ENCODE peak calls at places on chromosome 5, in five cellular contexts. E is PC-3, W is IMR-90, S is lung, J is NT2/D1. G is an unnamed sample.

GRCh38 chr5:14816999-14817761 is 54.4 kb downstream of the ANKH start:
- DNase-seq in E (peak; percentile 81), W (peak; percentile 93), S (no peak), J (no peak), G (peak; percentile 93)

GRCh38 chr5:72556351-72557146 is 49.3 kb upstream of the ZNF366 start:
- DNase-seq in S (peak; percentile 57), W (peak; percentile 56), J (peak; percentile 59), E (peak; percentile 60), G (peak; percentile 16)

GRCh38 chr5:139951983-139952382 is 91.1 kb downstream of the NRG2 start:
- DNase-seq in W (no peak), E (no peak), J (no peak), S (no peak), G (no peak)

GRCh38 chr5:96509721-96510383 is 76.8 kb upstream of the PCSK1 start:
- DNase-seq in W (peak; percentile 97), J (no peak), E (peak; percentile 55), S (no peak), G (peak; percentile 9)

GRCh38 chr5:90099099-90099498 is 310.5 kb downstream of the CETN3 start:
- DNase-seq in W (no peak), E (no peak), J (no peak), S (no peak), G (no peak)

GRCh38 chr5:57841671-57842375 is 359.2 kb upstream of the ACTBL2 start:
- DNase-seq in W (peak; percentile 96), E (peak; percentile 87), S (no peak), J (peak; percentile 81), G (peak; percentile 87)

GRCh38 chr5:180234271-180234670 is 25.3 kb upstream of the RASGEF1C start:
- DNase-seq in E (no peak), W (no peak), J (no peak), S (no peak), G (no peak)

GRCh38 chr5:173321886-173322285 is 6.3 kb downstream of the STC2 start:
- DNase-seq in E (no peak), W (peak; percentile 40), S (no peak), J (no peak), G (no peak)

GRCh38 chr5:160451281-160451680 is 29.6 kb downstream of the PTTG1 start:
- DNase-seq in J (no peak), W (no peak), S (no peak), E (no peak), G (peak; percentile 44)

GRCh38 chr5:156534906-156535305 is 207.9 kb downstream of the SGCD start:
- DNase-seq in S (no peak), J (no peak), W (peak; percentile 45), E (no peak), G (no peak)

GRCh38 chr5:169072223-169072622 is 228.7 kb downstream of the SLIT3 start:
- DNase-seq in S (no peak), W (no peak), J (no peak), E (no peak), G (no peak)

GRCh38 chr5:96675882-96676281 is 13.7 kb downstream of the CAST start:
- DNase-seq in S (no peak), W (no peak), E (no peak), J (no peak), G (no peak)

GRCh38 chr5:100676807-100677631 is 141.8 kb downstream of the FAM174A start:
- DNase-seq in J (no peak), S (no peak), W (peak; percentile 44), E (peak; percentile 77), G (peak; percentile 32)

DNA sequence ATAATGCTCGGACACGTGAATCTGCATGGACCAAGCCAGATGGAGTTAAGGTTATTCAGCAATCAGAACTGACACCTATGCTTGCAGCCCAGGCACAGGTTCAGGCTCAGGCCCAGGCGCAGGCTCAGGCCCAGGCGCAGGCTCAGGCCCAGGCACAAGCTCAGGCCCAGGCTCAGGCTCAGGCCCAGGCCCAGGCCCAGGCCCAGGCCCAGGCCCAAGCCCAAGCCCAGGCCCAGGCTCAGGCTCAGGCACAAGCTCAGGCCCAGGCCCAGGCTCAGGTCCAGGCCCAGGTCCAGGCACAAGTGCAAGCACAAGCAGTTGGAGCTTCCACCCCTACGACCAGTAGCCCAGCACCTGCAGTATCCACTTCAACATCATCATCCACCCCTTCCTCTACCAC is 11.8 kb downstream of the TCERG1 start:
- DNase-seq in W (no peak), J (no peak), E (no peak), S (no peak), G (no peak)
- H3K4me3 ChIP-seq in W (no peak overlapping the region), J (no peak overlapping the region), E (no peak overlapping the region), S (no peak overlapping the region), G (no peak overlapping the region)

DNA sequence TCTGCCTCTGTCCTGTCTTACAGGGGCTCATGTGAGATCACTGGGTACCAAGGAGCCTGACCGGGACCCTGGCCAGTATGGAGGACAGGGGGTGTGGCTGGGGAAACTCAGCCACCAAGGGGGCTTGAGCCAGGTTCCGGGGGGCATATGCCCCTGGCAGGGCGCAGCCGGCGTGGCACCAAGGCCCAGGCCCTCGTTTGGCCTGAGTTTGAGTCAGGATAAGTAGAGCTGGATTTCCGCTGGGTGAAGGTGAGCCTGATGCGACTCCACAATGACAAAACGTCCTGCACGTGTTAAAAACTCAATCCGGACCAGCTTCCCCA is 616 bp upstream of the TSPAN17 start:
- DNase-seq in W (no peak), S (no peak), J (no peak), E (no peak), G (no peak)
- H3K27me3 ChIP-seq in W (no peaks in the 10 kb centered on the region), S (no peaks in the 10 kb centered on the region), J (no peaks in the 10 kb centered on the region), E (no peaks in the 10 kb centered on the region), G (no peaks in the 10 kb centered on the region)

GRCh38 chr5:150862070-150862469 is 15.7 kb downstream of the IRGM start:
- DNase-seq in S (no peak), W (no peak), E (no peak), J (no peak), G (no peak)
- H3K9me3 ChIP-seq in S (peaks cover 7% of the 10 kb centered on the region), W (peaks cover 2% of the 10 kb centered on the region), E (no peaks in the 10 kb centered on the region), J (peaks cover 10% of the 10 kb centered on the region), G (peaks cover 13% of the 10 kb centered on the region)

DNA sequence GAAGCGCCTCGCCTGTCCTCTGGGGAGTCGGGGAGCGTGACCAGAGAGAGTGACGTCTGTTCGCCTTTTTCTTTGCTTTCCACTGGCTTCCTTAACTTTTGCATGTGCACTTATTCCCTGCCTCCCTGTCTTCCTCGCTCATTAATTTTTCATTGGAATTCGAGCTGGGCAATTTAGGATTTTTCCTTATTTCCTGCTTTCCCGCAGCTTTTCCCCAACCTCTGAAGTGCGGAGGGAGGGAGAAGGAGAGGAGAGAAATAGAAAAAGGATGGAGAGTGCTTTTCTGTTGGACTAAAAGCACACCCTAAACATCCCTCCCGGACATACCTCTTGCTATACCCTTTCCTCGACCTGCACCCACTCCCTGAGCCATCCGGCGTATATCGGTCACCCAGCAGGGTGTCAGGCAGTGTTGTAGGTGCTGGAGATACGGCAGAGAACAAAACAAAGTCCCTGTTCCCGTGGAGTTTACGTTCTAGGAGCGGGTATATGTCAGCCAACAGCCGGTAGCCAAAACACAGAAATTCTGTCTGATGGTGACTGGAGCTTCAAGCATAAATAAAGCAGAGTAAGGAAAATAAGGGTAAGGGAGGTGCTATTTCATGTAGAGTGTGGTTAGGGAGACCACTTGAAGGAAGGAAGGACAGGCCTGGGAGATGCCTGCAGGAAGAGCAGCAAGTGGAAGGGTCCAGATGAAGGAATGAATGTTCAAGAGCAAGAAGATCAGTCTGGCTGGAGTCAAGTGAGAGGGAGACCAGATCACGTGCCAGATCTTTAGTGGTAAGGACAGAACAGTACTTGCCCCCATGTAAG is 612 bp upstream of the ZFR start:
- DNase-seq in J (no peak), E (no peak), S (no peak), W (peak; percentile 4), G (no peak)
- H3K4me3 ChIP-seq in J (peak overlapping the region; percentile 73), E (peak overlapping the region; percentile 87), S (peak overlapping the region; percentile 97), W (peak overlapping the region; percentile 83), G (peak overlapping the region; percentile 74)

DNA sequence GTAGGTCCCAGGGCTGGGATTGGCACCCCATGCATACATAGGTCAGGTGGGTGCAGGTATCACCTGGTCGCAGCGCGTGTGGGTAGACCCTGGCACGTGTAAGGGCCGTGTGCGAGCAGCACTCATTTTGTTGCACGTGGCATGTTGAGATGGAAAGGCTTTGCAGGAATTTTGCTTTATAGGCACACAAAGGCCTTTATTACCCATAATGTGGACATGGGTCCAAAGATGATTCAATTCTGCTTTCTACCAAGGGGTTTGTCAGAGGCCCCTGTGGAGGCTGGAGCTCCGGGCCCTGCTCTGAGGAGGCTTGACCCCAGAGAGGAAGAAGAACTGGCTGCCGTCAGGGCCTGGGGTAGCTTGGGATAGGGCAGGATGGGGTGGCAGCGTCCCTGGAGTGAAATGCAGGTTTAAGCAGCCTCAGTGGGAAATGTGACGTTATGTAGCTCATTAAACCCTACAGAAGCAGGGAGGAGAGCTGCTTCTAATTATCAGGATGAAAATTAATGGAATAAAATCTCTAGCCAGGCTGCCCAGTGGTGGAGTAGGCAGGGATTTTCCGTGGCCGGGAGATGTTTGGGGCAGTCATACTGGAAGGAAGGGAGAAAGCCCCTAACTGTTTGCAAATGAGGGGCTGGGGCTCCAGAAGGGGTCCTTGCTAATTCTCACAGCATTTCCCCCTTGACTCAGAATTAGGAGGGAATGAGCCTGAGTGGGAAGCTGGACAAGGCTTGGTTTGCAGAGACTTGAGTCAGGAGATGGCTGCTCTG is 103.3 kb upstream of the PITX1 start:
- DNase-seq in S (no peak), J (no peak), W (no peak), E (no peak), G (no peak)
- H3K27me3 ChIP-seq in S (no peaks in the 10 kb centered on the region), J (no peaks in the 10 kb centered on the region), W (no peaks in the 10 kb centered on the region), E (no peaks in the 10 kb centered on the region), G (no peaks in the 10 kb centered on the region)

GRCh38 chr5:141355641-141356040 is 820 bp downstream of the PCDHGA4 start:
- DNase-seq in E (no peak), J (no peak), W (no peak), S (no peak), G (no peak)
- H3K9me3 ChIP-seq in E (no peaks in the 10 kb centered on the region), J (peaks cover 47% of the 10 kb centered on the region), W (peaks cover 60% of the 10 kb centered on the region), S (peaks cover 48% of the 10 kb centered on the region), G (peaks cover 8% of the 10 kb centered on the region)

GRCh38 chr5:138366556-138367382 is 14.3 kb downstream of the KDM3B start:
- DNase-seq in J (no peak), W (no peak), E (no peak), S (no peak), G (no peak)
- H3K4me3 ChIP-seq in J (no peak overlapping the region), W (no peak overlapping the region), E (no peak overlapping the region), S (no peak overlapping the region), G (no peak overlapping the region)

G was measured in MG63.